ENCODE peak calls at places on chromosomes 6 and 20, in seven cellular contexts. F is stimulated activated CD8-positive, alpha-beta memory T cell treated with anti-CD3 and anti-CD28 coated beads, Interleukin-12 subunit alpha, Interleukin-12 subunit beta, amount 100 ng/mL, for 1 hour; L is endothelial cell; N is NCI-H1092; J is EH; G is thoracic aorta; Y is lower lobe of right lung. D is an unnamed sample.

GRCh38 chr20:3163099-3164042 is 3.7 kb upstream of the FASTKD5 start:
- DNase-seq in L (no peak), Y (no peak), J (no peak), G (no peak), F (no peak), N (peak), D (no peak)

GRCh38 chr20:49811825-49812462 is 684 bp upstream of the SLC9A8 start:
- DNase-seq in Y (no peak), F (no peak), L (no peak), G (no peak), N (no peak), J (peak), D (no peak)

GRCh38 chr20:22921595-22922421 is 113.3 kb upstream of the SSTR4 start:
- DNase-seq in J (peak), L (no peak), Y (no peak), F (no peak), N (no peak), G (no peak), D (no peak)

GRCh38 chr6:12331951-12332749 is 42.0 kb downstream of the EDN1 start:
- DNase-seq in Y (no peak), G (no peak), J (peak), N (no peak), L (no peak), F (no peak), D (no peak)

GRCh38 chr6:31882344-31882743 is 3.5 kb upstream of the SLC44A4 start:
- DNase-seq in Y (no peak), N (no peak), L (no peak), G (no peak), J (peak), F (no peak), D (no peak)

GRCh38 chr20:478949-479429 is 16.7 kb upstream of the TBC1D20 start:
- DNase-seq in G (no peak), J (peak), Y (no peak), N (peak), F (no peak), L (peak), D (no peak)

GRCh38 chr6:27145731-27146455 is 101.6 kb upstream of the PRSS16 start:
- DNase-seq in N (peak), G (no peak), Y (peak), L (peak), F (peak), J (peak), D (peak)

GRCh38 chr6:113888493-113888892 is 31.3 kb downstream of the MARCKS start:
- DNase-seq in F (no peak), J (no peak), L (no peak), N (no peak), G (no peak), Y (no peak), D (no peak)

GRCh38 chr6:35487653-35488516 is 9.0 kb downstream of the TEAD3 start:
- DNase-seq in F (no peak), Y (peak), J (peak), N (no peak), G (no peak), L (no peak), D (no peak)

GRCh38 chr6:30612213-30612612 is 4.8 kb downstream of the PPP1R10 start:
- DNase-seq in N (no peak), L (no peak), F (no peak), J (peak), G (no peak), Y (no peak), D (no peak)

GRCh38 chr20:37397076-37397953 is 51.4 kb downstream of the SRC start:
- DNase-seq in Y (no peak), G (no peak), N (no peak), J (peak), L (no peak), F (no peak), D (no peak)

GRCh38 chr6:122014961-122015360 is 384.5 kb upstream of the HSF2 start:
- DNase-seq in F (no peak), Y (no peak), G (no peak), L (no peak), N (no peak), J (peak), D (no peak)